ENCODE peak calls at places on chromosomes 11 and 22, in four cellular contexts. M, R, H and C are unnamed samples.

GRCh38 chr11:10506013-10506370 is 35.0 kb downstream of the RNF141 start:
- DNase-seq in M (no peak), R (no peak), H (no peak), C (peak)

GRCh38 chr22:17366830-17367229 is 2.4 kb upstream of the CECR2 start:
- DNase-seq in M (no peak), R (peak), H (no peak), C (no peak)

GRCh38 chr11:28834877-28835276 is 726.7 kb downstream of the METTL15 start:
- DNase-seq in M (no peak), R (no peak), H (no peak), C (no peak)

GRCh38 chr22:32680895-32681294 is 120.6 kb upstream of the TIMP3 start:
- DNase-seq in M (no peak), R (no peak), H (no peak), C (no peak)

GRCh38 chr11:77200351-77200750 is 72.3 kb downstream of the MYO7A start:
- DNase-seq in M (no peak), R (no peak), H (no peak), C (no peak)

GRCh38 chr22:33793464-33793863 is 126.8 kb downstream of the LARGE1 start:
- DNase-seq in M (no peak), R (no peak), H (no peak), C (no peak)

GRCh38 chr11:130813196-130813595 is 103.1 kb downstream of the SNX19 start:
- DNase-seq in M (no peak), R (no peak), H (no peak), C (no peak)

GRCh38 chr11:57205046-57205671 is 23.4 kb downstream of the LRRC55 start:
- DNase-seq in M (no peak), R (no peak), H (no peak), C (no peak)

GRCh38 chr11:35146074-35146521 is 7.1 kb downstream of the CD44 start:
- DNase-seq in M (no peak), R (no peak), H (no peak), C (no peak)

GRCh38 chr11:128052912-128053641 is 534.3 kb downstream of the ETS1 start:
- DNase-seq in M (no peak), R (no peak), H (no peak), C (no peak)

GRCh38 chr11:116990061-116990473 is 108.2 kb downstream of the SIK3 start:
- DNase-seq in M (no peak), R (no peak), H (no peak), C (no peak)

GRCh38 chr11:12973529-12974181 is 35.5 kb upstream of the RASSF10 start:
- DNase-seq in M (no peak), R (no peak), H (no peak), C (no peak)

GRCh38 chr11:130001491-130002351 is 914 bp downstream of the PRDM10 start:
- DNase-seq in M (peak), R (peak), H (peak), C (peak)

GRCh38 chr11:35771722-35772121 is 109.1 kb downstream of the TRIM44 start:
- DNase-seq in M (no peak), R (no peak), H (no peak), C (no peak)

GRCh38 chr11:1504581-1505290 is 18.2 kb upstream of the MOB2 start:
- DNase-seq in M (no peak), R (no peak), H (no peak), C (no peak)

GRCh38 chr22:19568337-19569311 is 44.4 kb upstream of the CLDN5 start:
- DNase-seq in M (no peak), R (no peak), H (no peak), C (no peak)

GRCh38 chr11:85827768-85828639 is 17.1 kb upstream of the SYTL2 start:
- DNase-seq in M (no peak), R (no peak), H (no peak), C (no peak)

GRCh38 chr11:104254347-104254746 is 90.4 kb upstream of the PDGFD start:
- DNase-seq in M (no peak), R (peak), H (no peak), C (no peak)

GRCh38 chr11:63871962-63872832 is 33.3 kb downstream of the MARK2 start:
- DNase-seq in M (peak), R (peak), H (peak), C (peak)

GRCh38 chr11:130911306-130911705 is 5.0 kb downstream of the SNX19 start:
- DNase-seq in M (no peak), R (no peak), H (no peak), C (no peak)

GRCh38 chr11:46381046-46381835 is at the start of gene MDK:
- DNase-seq in M (no peak), R (no peak), H (no peak), C (no peak)

GRCh38 chr11:118623291-118623655 is 15.9 kb downstream of the PHLDB1 start:
- DNase-seq in M (peak), R (no peak), H (no peak), C (peak)

GRCh38 chr22:36762687-36763260 is 13.1 kb downstream of the IFT27 start:
- DNase-seq in M (no peak), R (no peak), H (no peak), C (no peak)

GRCh38 chr22:48588881-48589450 is 1238.7 kb downstream of the BRD1 start:
- DNase-seq in M (no peak), R (no peak), H (no peak), C (no peak)

GRCh38 chr11:75663808-75664207 is 5.0 kb downstream of the MAP6 start:
- DNase-seq in M (no peak), R (no peak), H (no peak), C (no peak)

GRCh38 chr11:36389811-36390210 is 93.7 kb downstream of the PRR5L start:
- DNase-seq in M (no peak), R (no peak), H (no peak), C (no peak)

GRCh38 chr11:32821517-32821916 is 8.2 kb upstream of the PRRG4 start:
- DNase-seq in M (no peak), R (no peak), H (no peak), C (no peak)

GRCh38 chr11:77090373-77091111 is 12.1 kb upstream of the OMP start:
- DNase-seq in M (no peak), R (no peak), H (no peak), C (no peak)

GRCh38 chr11:113634940-113635575 is 71.0 kb downstream of the TMPRSS5 start:
- DNase-seq in M (no peak), R (no peak), H (no peak), C (no peak)

GRCh38 chr11:113632981-113633380 is 73.1 kb downstream of the TMPRSS5 start:
- DNase-seq in M (no peak), R (no peak), H (no peak), C (no peak)

GRCh38 chr11:113638378-113638777 is 67.7 kb downstream of the TMPRSS5 start:
- DNase-seq in M (no peak), R (no peak), H (no peak), C (no peak)

DNA sequence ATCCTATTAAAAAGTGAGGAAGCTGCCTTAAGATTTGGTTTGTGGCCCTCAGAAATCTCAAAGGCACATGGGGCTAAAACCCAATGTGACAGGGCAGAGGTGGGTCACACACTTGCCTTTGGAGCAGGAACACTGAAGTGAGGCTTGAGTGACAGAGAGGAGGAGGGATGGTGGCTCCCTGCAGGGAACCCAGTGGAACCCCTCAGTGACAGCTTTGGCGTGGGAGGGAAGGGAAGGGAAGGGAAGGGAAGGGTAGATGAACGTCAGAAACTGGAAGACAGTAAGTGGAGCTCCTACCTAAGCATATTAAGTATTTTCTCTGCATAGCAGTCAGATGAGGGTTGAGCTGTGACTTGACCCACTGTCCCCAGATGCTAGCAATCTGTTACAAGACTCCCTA is 68.5 kb downstream of the TMPRSS5 start:
- DNase-seq in M (no peak), R (no peak), H (no peak), C (no peak)
- TF ChIP-seq POLR2A in M (no peak), R (no peak), H (no peak), C (no peak)

GRCh38 chr11:62832346-62833234 is at the start of gene TEX54:
- DNase-seq in M (peak), R (no peak), H (no peak), C (peak)

GRCh38 chr11:62830904-62831519 is 839 bp downstream of the STX5 start:
- DNase-seq in M (no peak), R (no peak), H (no peak), C (no peak)

GRCh38 chr11:62835336-62835735 is 2.7 kb upstream of the TEX54 start:
- DNase-seq in M (no peak), R (no peak), H (no peak), C (no peak)

DNA sequence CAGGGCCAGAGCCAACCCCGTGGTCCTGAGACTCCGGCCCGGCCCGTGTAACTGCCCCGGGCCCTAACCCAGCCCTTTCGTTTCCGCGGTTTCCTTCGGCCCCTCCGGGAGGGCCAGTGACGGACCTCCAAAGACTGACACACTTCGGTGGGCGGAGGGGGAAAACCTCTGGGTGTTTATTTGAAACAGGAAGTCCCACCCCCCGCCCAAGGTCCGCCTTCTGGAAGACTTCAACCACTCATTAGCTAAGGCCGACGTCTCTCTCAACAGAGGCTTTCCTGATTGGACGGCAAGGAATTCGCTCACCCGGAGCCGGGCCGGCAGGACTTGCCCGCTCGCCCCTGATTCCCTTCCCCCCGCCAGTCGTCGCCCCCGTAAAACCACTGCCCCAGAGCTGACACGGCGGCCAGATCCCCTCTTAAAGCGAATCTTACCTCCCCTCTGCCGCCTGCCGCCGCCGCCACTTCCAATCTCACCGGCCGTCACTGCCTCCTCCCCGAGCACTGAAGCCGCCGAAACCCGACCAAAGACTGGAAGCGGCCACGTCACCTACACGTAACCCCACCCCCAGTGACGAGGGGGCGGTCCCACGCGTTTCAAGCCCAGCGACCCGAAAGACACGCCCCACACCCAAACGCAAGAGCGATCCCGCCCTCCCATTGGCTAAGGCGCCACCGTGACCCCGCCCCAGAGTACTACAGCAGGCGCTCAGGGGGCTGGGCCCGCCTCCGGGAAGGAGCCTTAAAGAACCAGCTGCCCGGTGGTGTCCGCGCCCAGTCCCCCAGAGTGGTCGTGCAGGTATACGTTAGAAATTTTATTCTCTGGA is at the start of gene STX5:
- DNase-seq in M (peak), R (peak), H (peak), C (peak)
- TF ChIP-seq POLR2AphosphoS5 in M (peak), R (no peak), H (peak), C (peak)

GRCh38 chr22:46754826-46755225 is 7.6 kb upstream of the TBC1D22A start:
- DNase-seq in M (no peak), R (no peak), H (no peak), C (no peak)

GRCh38 chr22:46753360-46753759 is 9.1 kb upstream of the TBC1D22A start:
- DNase-seq in M (no peak), R (no peak), H (no peak), C (no peak)

GRCh38 chr22:46753761-46754109 is 8.7 kb upstream of the TBC1D22A start:
- DNase-seq in M (no peak), R (no peak), H (no peak), C (no peak)

GRCh38 chr22:46752911-46753310 is 9.5 kb upstream of the TBC1D22A start:
- DNase-seq in M (no peak), R (no peak), H (no peak), C (no peak)

DNA sequence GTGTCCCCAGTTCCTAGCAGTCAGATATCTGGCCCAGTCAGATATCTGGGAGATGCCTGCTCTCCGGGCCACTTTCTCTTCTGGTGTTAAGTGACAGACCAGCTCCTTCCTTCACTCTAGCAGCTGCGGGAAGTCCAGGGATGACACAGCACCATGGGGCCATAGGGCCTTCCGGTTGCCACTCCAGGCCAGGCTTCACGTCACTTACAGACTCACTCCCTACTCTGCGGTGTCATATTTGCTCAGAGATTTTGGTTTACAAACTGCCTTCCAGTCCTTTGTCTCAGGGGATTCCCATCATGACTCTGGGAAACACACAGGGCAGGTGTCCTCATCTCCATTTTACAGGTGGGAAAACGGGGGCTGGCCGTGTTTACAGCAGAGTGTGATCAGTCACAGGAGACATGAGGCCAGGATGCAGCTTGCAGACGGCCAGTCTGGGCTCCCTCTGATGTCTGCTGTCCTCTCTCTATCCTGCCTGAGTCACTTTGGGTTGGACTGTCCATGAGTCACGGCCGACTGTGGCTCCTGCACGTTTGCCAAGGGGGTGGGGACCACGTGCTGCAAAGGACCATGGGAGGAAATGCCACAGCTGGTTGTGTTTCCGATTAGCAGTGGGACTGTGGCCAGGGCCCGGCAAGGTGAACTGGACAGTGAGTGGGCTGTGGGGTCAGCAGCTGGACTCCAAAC is 8.2 kb upstream of the TBC1D22A start:
- DNase-seq in M (peak), R (no peak), H (no peak), C (peak)
- TF ChIP-seq POLR2A in M (peak), R (no peak), H (no peak), C (no peak)

DNA sequence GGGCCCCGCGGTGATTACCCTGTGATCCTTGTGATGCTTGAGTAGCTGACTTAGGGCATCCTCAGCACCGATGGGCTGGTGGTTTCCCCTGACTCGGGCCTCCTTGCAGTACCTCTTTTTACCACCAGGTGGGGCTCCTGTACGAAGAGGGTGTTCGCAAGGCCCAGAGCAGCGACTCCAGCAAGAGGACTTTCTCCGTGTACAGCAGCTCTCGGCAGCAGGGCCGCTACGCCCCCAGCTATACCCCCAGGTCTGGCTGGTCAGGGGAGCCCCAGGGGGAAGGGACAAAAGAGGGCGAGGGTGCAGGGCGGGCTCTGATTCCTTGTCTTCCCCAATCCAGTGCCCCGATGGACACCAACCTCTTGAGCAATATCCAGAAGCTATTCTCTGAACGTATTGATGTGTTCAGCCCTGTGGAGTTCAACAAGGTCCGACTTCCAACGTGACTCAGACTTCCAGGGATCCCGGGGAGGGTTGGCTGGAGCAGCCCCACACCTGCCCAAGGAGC is 1.3 kb upstream of the TM7SF2 start:
- DNase-seq in M (peak), R (peak), H (peak), C (peak)
- TF ChIP-seq POLR2AphosphoS5 in M (peak), R (no peak), H (no peak), C (no peak)

GRCh38 chr11:78577495-78577894 is 2.8 kb upstream of the NARS2 start:
- DNase-seq in M (no peak), R (no peak), H (no peak), C (no peak)

GRCh38 chr11:78576549-78577097 is 2.0 kb upstream of the NARS2 start:
- DNase-seq in M (no peak), R (no peak), H (no peak), C (no peak)

GRCh38 chr11:78573271-78574035 is 1.2 kb downstream of the NARS2 start:
- DNase-seq in M (no peak), R (no peak), H (no peak), C (no peak)

GRCh38 chr11:78575478-78575877 is 814 bp upstream of the NARS2 start:
- DNase-seq in M (no peak), R (no peak), H (no peak), C (no peak)

DNA sequence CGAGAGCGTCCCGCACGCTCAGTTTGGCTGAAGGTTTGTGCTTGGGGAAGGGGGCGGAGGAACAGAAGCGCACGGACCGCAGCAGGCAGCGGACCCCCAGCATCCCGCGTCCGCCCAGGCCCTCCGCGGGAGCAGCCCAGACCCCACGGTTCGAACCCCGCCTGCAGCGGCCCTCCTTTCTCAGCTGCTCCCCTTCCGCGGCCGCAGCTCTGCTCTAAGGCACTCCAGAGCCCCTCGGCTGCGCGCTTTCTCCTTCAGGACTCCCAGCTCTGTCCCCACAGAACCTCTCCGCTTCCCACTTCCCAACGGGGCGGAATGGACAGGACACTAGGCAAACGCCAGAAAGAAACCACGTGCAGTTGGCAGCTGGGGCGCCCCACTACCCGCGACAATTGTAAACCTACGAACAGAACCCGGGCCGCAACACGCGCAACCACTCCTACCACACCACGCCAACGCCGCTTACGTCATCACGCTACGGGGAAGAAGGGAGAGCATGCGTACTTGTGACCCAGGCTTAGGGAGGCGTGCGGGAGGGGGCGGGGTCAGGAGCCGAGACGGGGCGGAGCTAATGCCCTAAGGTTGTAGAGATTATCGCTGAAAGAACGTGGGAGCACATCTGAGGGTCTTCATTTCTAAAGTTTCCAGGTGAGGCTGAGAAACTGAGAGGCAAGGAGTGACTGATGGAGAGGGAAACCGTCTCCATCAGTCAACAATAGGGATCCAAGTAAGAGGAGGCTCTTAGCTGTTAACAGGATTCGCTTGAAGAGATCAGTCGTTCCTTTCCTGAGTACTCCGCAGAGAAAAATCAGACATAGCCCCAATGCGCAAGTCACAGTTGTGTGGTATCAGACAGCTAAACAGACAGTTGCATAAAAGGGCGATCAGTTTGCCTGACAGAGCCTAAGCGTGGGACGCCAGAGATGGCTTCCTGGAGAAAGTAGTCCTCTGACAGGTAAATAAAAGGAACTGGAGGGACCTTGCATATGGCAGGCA is at the start of gene NARS2:
- DNase-seq in M (peak), R (peak), H (peak), C (peak)
- TF ChIP-seq POLR2A in M (peak), R (peak), H (peak), C (peak)

GRCh38 chr11:106998126-106998525 is 20.1 kb downstream of the GUCY1A2 start:
- DNase-seq in M (no peak), R (no peak), H (no peak), C (no peak)
- TF ChIP-seq POLR2AphosphoS5 in M (no peak), R (no peak), H (no peak), C (no peak)

GRCh38 chr11:65862941-65863888 is 3.0 kb downstream of the MUS81 start:
- DNase-seq in M (no peak), R (no peak), H (no peak), C (no peak)

GRCh38 chr11:65862191-65862735 is 2.0 kb downstream of the MUS81 start:
- DNase-seq in M (no peak), R (no peak), H (no peak), C (no peak)

GRCh38 chr11:65865550-65866172 is 5.4 kb downstream of the MUS81 start:
- DNase-seq in M (no peak), R (no peak), H (no peak), C (no peak)

GRCh38 chr11:65864758-65865471 is 4.7 kb downstream of the MUS81 start:
- DNase-seq in M (no peak), R (no peak), H (no peak), C (no peak)

GRCh38 chr11:65863889-65864757 is 3.9 kb downstream of the MUS81 start:
- DNase-seq in M (no peak), R (no peak), H (no peak), C (no peak)
- TF ChIP-seq POLR2A in M (no peak), R (no peak), H (peak), C (no peak)